ENCODE peak calls at places on chromosome 14, in eight cellular contexts. One of them, this sample, is unnamed.

GRCh38 chr14:24368562-24369252 is 723 bp downstream of the NFATC4 start:
- DNase-seq in GM04503: peak
- DNase-seq in AG09309: peak
- DNase-seq in NB4: peak
- DNase-seq in mesendoderm: peak
- DNase-seq in left ventricle myocardium inferior: peak
- DNase-seq in T-helper 17 cell: no peak
- DNase-seq in stimulated activated CD4-positive, alpha-beta T cell treated with anti-CD3 and anti-CD28 coated beads, Interleukin-12 subunit alpha, Interleukin-12 subunit beta, amount 100 ng/mL, for 48 hours: no peak
- DNase-seq in this sample: peak

GRCh38 chr14:62269204-62269603 is 507.0 kb downstream of the SNAPC1 start:
- DNase-seq in GM04503: no peak
- DNase-seq in AG09309: no peak
- DNase-seq in NB4: peak
- DNase-seq in mesendoderm: no peak
- DNase-seq in left ventricle myocardium inferior: no peak
- DNase-seq in T-helper 17 cell: no peak
- DNase-seq in stimulated activated CD4-positive, alpha-beta T cell treated with anti-CD3 and anti-CD28 coated beads, Interleukin-12 subunit alpha, Interleukin-12 subunit beta, amount 100 ng/mL, for 48 hours: no peak
- DNase-seq in this sample: no peak

GRCh38 chr14:63555572-63555971 is 12.4 kb upstream of the PPP2R5E start:
- DNase-seq in GM04503: no peak
- DNase-seq in AG09309: no peak
- DNase-seq in NB4: no peak
- DNase-seq in mesendoderm: no peak
- DNase-seq in left ventricle myocardium inferior: no peak
- DNase-seq in T-helper 17 cell: no peak
- DNase-seq in stimulated activated CD4-positive, alpha-beta T cell treated with anti-CD3 and anti-CD28 coated beads, Interleukin-12 subunit alpha, Interleukin-12 subunit beta, amount 100 ng/mL, for 48 hours: no peak
- DNase-seq in this sample: no peak

GRCh38 chr14:53851394-53852056 is 105.1 kb downstream of the BMP4 start:
- DNase-seq in GM04503: no peak
- DNase-seq in AG09309: no peak
- DNase-seq in NB4: no peak
- DNase-seq in mesendoderm: no peak
- DNase-seq in left ventricle myocardium inferior: no peak
- DNase-seq in T-helper 17 cell: no peak
- DNase-seq in stimulated activated CD4-positive, alpha-beta T cell treated with anti-CD3 and anti-CD28 coated beads, Interleukin-12 subunit alpha, Interleukin-12 subunit beta, amount 100 ng/mL, for 48 hours: no peak
- DNase-seq in this sample: no peak

GRCh38 chr14:104428860-104429259 is 150.7 kb upstream of the C14orf180 start:
- DNase-seq in GM04503: no peak
- DNase-seq in AG09309: no peak
- DNase-seq in NB4: no peak
- DNase-seq in mesendoderm: no peak
- DNase-seq in left ventricle myocardium inferior: no peak
- DNase-seq in T-helper 17 cell: no peak
- DNase-seq in stimulated activated CD4-positive, alpha-beta T cell treated with anti-CD3 and anti-CD28 coated beads, Interleukin-12 subunit alpha, Interleukin-12 subunit beta, amount 100 ng/mL, for 48 hours: no peak
- DNase-seq in this sample: no peak

GRCh38 chr14:94383777-94384176 is 4.6 kb downstream of the SERPINA1 start:
- DNase-seq in GM04503: no peak
- DNase-seq in AG09309: no peak
- DNase-seq in NB4: no peak
- DNase-seq in mesendoderm: no peak
- DNase-seq in left ventricle myocardium inferior: no peak
- DNase-seq in T-helper 17 cell: no peak
- DNase-seq in stimulated activated CD4-positive, alpha-beta T cell treated with anti-CD3 and anti-CD28 coated beads, Interleukin-12 subunit alpha, Interleukin-12 subunit beta, amount 100 ng/mL, for 48 hours: no peak
- DNase-seq in this sample: no peak

GRCh38 chr14:68888025-68888850 is 90.9 kb downstream of the ACTN1 start:
- DNase-seq in GM04503: no peak
- DNase-seq in AG09309: no peak
- DNase-seq in NB4: no peak
- DNase-seq in mesendoderm: no peak
- DNase-seq in left ventricle myocardium inferior: peak
- DNase-seq in T-helper 17 cell: no peak
- DNase-seq in stimulated activated CD4-positive, alpha-beta T cell treated with anti-CD3 and anti-CD28 coated beads, Interleukin-12 subunit alpha, Interleukin-12 subunit beta, amount 100 ng/mL, for 48 hours: no peak
- DNase-seq in this sample: no peak

GRCh38 chr14:87264386-87264785 is 728.6 kb downstream of the GALC start:
- DNase-seq in GM04503: no peak
- DNase-seq in AG09309: no peak
- DNase-seq in NB4: no peak
- DNase-seq in mesendoderm: no peak
- DNase-seq in left ventricle myocardium inferior: no peak
- DNase-seq in T-helper 17 cell: no peak
- DNase-seq in stimulated activated CD4-positive, alpha-beta T cell treated with anti-CD3 and anti-CD28 coated beads, Interleukin-12 subunit alpha, Interleukin-12 subunit beta, amount 100 ng/mL, for 48 hours: no peak
- DNase-seq in this sample: no peak

GRCh38 chr14:26896447-26896846 is 298.6 kb upstream of the NOVA1 start:
- DNase-seq in GM04503: no peak
- DNase-seq in AG09309: no peak
- DNase-seq in NB4: no peak
- DNase-seq in mesendoderm: no peak
- DNase-seq in left ventricle myocardium inferior: no peak
- DNase-seq in T-helper 17 cell: no peak
- DNase-seq in stimulated activated CD4-positive, alpha-beta T cell treated with anti-CD3 and anti-CD28 coated beads, Interleukin-12 subunit alpha, Interleukin-12 subunit beta, amount 100 ng/mL, for 48 hours: no peak
- DNase-seq in this sample: no peak

GRCh38 chr14:44620106-44621019 is 113.3 kb upstream of the FSCB start:
- DNase-seq in GM04503: no peak
- DNase-seq in AG09309: no peak
- DNase-seq in NB4: no peak
- DNase-seq in mesendoderm: no peak
- DNase-seq in left ventricle myocardium inferior: no peak
- DNase-seq in T-helper 17 cell: no peak
- DNase-seq in stimulated activated CD4-positive, alpha-beta T cell treated with anti-CD3 and anti-CD28 coated beads, Interleukin-12 subunit alpha, Interleukin-12 subunit beta, amount 100 ng/mL, for 48 hours: no peak
- DNase-seq in this sample: no peak

GRCh38 chr14:100488057-100488456 is 99.2 kb downstream of the BEGAIN start:
- DNase-seq in GM04503: no peak
- DNase-seq in AG09309: no peak
- DNase-seq in NB4: no peak
- DNase-seq in mesendoderm: no peak
- DNase-seq in left ventricle myocardium inferior: no peak
- DNase-seq in T-helper 17 cell: no peak
- DNase-seq in stimulated activated CD4-positive, alpha-beta T cell treated with anti-CD3 and anti-CD28 coated beads, Interleukin-12 subunit alpha, Interleukin-12 subunit beta, amount 100 ng/mL, for 48 hours: no peak
- DNase-seq in this sample: no peak

GRCh38 chr14:55451398-55451797 is 11.0 kb upstream of the TBPL2 start:
- DNase-seq in GM04503: no peak
- DNase-seq in AG09309: no peak
- DNase-seq in NB4: no peak
- DNase-seq in mesendoderm: no peak
- DNase-seq in left ventricle myocardium inferior: no peak
- DNase-seq in T-helper 17 cell: no peak
- DNase-seq in stimulated activated CD4-positive, alpha-beta T cell treated with anti-CD3 and anti-CD28 coated beads, Interleukin-12 subunit alpha, Interleukin-12 subunit beta, amount 100 ng/mL, for 48 hours: no peak
- DNase-seq in this sample: no peak

GRCh38 chr14:97916669-97917068 is 1119.5 kb downstream of the VRK1 start:
- DNase-seq in GM04503: no peak
- DNase-seq in AG09309: no peak
- DNase-seq in NB4: no peak
- DNase-seq in mesendoderm: no peak
- DNase-seq in left ventricle myocardium inferior: no peak
- DNase-seq in T-helper 17 cell: no peak
- DNase-seq in stimulated activated CD4-positive, alpha-beta T cell treated with anti-CD3 and anti-CD28 coated beads, Interleukin-12 subunit alpha, Interleukin-12 subunit beta, amount 100 ng/mL, for 48 hours: no peak
- DNase-seq in this sample: no peak

GRCh38 chr14:20606190-20606901 is 15.2 kb upstream of the RNASE12 start:
- DNase-seq in GM04503: no peak
- DNase-seq in AG09309: no peak
- DNase-seq in NB4: peak
- DNase-seq in mesendoderm: peak
- DNase-seq in left ventricle myocardium inferior: no peak
- DNase-seq in T-helper 17 cell: no peak
- DNase-seq in stimulated activated CD4-positive, alpha-beta T cell treated with anti-CD3 and anti-CD28 coated beads, Interleukin-12 subunit alpha, Interleukin-12 subunit beta, amount 100 ng/mL, for 48 hours: no peak
- DNase-seq in this sample: no peak

GRCh38 chr14:91335191-91336092 is 82.2 kb downstream of the CCDC88C start:
- DNase-seq in GM04503: no peak
- DNase-seq in AG09309: no peak
- DNase-seq in NB4: no peak
- DNase-seq in mesendoderm: no peak
- DNase-seq in left ventricle myocardium inferior: no peak
- DNase-seq in T-helper 17 cell: no peak
- DNase-seq in stimulated activated CD4-positive, alpha-beta T cell treated with anti-CD3 and anti-CD28 coated beads, Interleukin-12 subunit alpha, Interleukin-12 subunit beta, amount 100 ng/mL, for 48 hours: no peak
- DNase-seq in this sample: no peak

GRCh38 chr14:103382375-103382774 is 2.8 kb upstream of the MARK3 start:
- DNase-seq in GM04503: no peak
- DNase-seq in AG09309: no peak
- DNase-seq in NB4: peak
- DNase-seq in mesendoderm: no peak
- DNase-seq in left ventricle myocardium inferior: no peak
- DNase-seq in T-helper 17 cell: no peak
- DNase-seq in stimulated activated CD4-positive, alpha-beta T cell treated with anti-CD3 and anti-CD28 coated beads, Interleukin-12 subunit alpha, Interleukin-12 subunit beta, amount 100 ng/mL, for 48 hours: no peak
- DNase-seq in this sample: no peak

GRCh38 chr14:72443991-72444431 is 449.9 kb downstream of the DPF3 start:
- DNase-seq in GM04503: no peak
- DNase-seq in AG09309: no peak
- DNase-seq in NB4: peak
- DNase-seq in mesendoderm: no peak
- DNase-seq in left ventricle myocardium inferior: no peak
- DNase-seq in T-helper 17 cell: no peak
- DNase-seq in stimulated activated CD4-positive, alpha-beta T cell treated with anti-CD3 and anti-CD28 coated beads, Interleukin-12 subunit alpha, Interleukin-12 subunit beta, amount 100 ng/mL, for 48 hours: peak
- DNase-seq in this sample: no peak

GRCh38 chr14:93330609-93331000 is 2.2 kb downstream of the BTBD7 start:
- DNase-seq in GM04503: no peak
- DNase-seq in AG09309: no peak
- DNase-seq in NB4: no peak
- DNase-seq in mesendoderm: no peak
- DNase-seq in left ventricle myocardium inferior: no peak
- DNase-seq in T-helper 17 cell: no peak
- DNase-seq in stimulated activated CD4-positive, alpha-beta T cell treated with anti-CD3 and anti-CD28 coated beads, Interleukin-12 subunit alpha, Interleukin-12 subunit beta, amount 100 ng/mL, for 48 hours: no peak
- DNase-seq in this sample: no peak

GRCh38 chr14:20415723-20416622 is 2.7 kb upstream of the TEP1 start:
- DNase-seq in GM04503: no peak
- DNase-seq in AG09309: no peak
- DNase-seq in NB4: peak
- DNase-seq in mesendoderm: peak
- DNase-seq in left ventricle myocardium inferior: no peak
- DNase-seq in T-helper 17 cell: peak
- DNase-seq in stimulated activated CD4-positive, alpha-beta T cell treated with anti-CD3 and anti-CD28 coated beads, Interleukin-12 subunit alpha, Interleukin-12 subunit beta, amount 100 ng/mL, for 48 hours: no peak
- DNase-seq in this sample: no peak

GRCh38 chr14:59200214-59200613 is 11.7 kb downstream of the DAAM1 start:
- DNase-seq in GM04503: no peak
- DNase-seq in AG09309: no peak
- DNase-seq in NB4: no peak
- DNase-seq in mesendoderm: no peak
- DNase-seq in left ventricle myocardium inferior: no peak
- DNase-seq in T-helper 17 cell: no peak
- DNase-seq in stimulated activated CD4-positive, alpha-beta T cell treated with anti-CD3 and anti-CD28 coated beads, Interleukin-12 subunit alpha, Interleukin-12 subunit beta, amount 100 ng/mL, for 48 hours: no peak
- DNase-seq in this sample: no peak

GRCh38 chr14:99177876-99178630 is 93.9 kb downstream of the BCL11B start:
- DNase-seq in GM04503: no peak
- DNase-seq in AG09309: no peak
- DNase-seq in NB4: no peak
- DNase-seq in mesendoderm: no peak
- DNase-seq in left ventricle myocardium inferior: no peak
- DNase-seq in T-helper 17 cell: no peak
- DNase-seq in stimulated activated CD4-positive, alpha-beta T cell treated with anti-CD3 and anti-CD28 coated beads, Interleukin-12 subunit alpha, Interleukin-12 subunit beta, amount 100 ng/mL, for 48 hours: no peak
- DNase-seq in this sample: no peak

GRCh38 chr14:62807636-62808035 is 237.6 kb downstream of the KCNH5 start:
- DNase-seq in GM04503: no peak
- DNase-seq in AG09309: no peak
- DNase-seq in NB4: no peak
- DNase-seq in mesendoderm: peak
- DNase-seq in left ventricle myocardium inferior: no peak
- DNase-seq in T-helper 17 cell: no peak
- DNase-seq in stimulated activated CD4-positive, alpha-beta T cell treated with anti-CD3 and anti-CD28 coated beads, Interleukin-12 subunit alpha, Interleukin-12 subunit beta, amount 100 ng/mL, for 48 hours: no peak
- DNase-seq in this sample: no peak

GRCh38 chr14:65281991-65282908 is 130.3 kb upstream of the FUT8 start:
- DNase-seq in GM04503: peak
- DNase-seq in AG09309: peak
- DNase-seq in NB4: peak
- DNase-seq in mesendoderm: peak
- DNase-seq in left ventricle myocardium inferior: no peak
- DNase-seq in T-helper 17 cell: no peak
- DNase-seq in stimulated activated CD4-positive, alpha-beta T cell treated with anti-CD3 and anti-CD28 coated beads, Interleukin-12 subunit alpha, Interleukin-12 subunit beta, amount 100 ng/mL, for 48 hours: no peak
- DNase-seq in this sample: peak

GRCh38 chr14:65926935-65927700 is 514.6 kb downstream of the FUT8 start:
- DNase-seq in GM04503: no peak
- DNase-seq in AG09309: no peak
- DNase-seq in NB4: peak
- DNase-seq in mesendoderm: peak
- DNase-seq in left ventricle myocardium inferior: no peak
- DNase-seq in T-helper 17 cell: no peak
- DNase-seq in stimulated activated CD4-positive, alpha-beta T cell treated with anti-CD3 and anti-CD28 coated beads, Interleukin-12 subunit alpha, Interleukin-12 subunit beta, amount 100 ng/mL, for 48 hours: no peak
- DNase-seq in this sample: no peak

GRCh38 chr14:90582166-90582565 is 185.3 kb downstream of the CALM1 start:
- DNase-seq in GM04503: no peak
- DNase-seq in AG09309: no peak
- DNase-seq in NB4: no peak
- DNase-seq in mesendoderm: no peak
- DNase-seq in left ventricle myocardium inferior: no peak
- DNase-seq in T-helper 17 cell: no peak
- DNase-seq in stimulated activated CD4-positive, alpha-beta T cell treated with anti-CD3 and anti-CD28 coated beads, Interleukin-12 subunit alpha, Interleukin-12 subunit beta, amount 100 ng/mL, for 48 hours: no peak
- DNase-seq in this sample: no peak

GRCh38 chr14:64292197-64292596 is 2.0 kb downstream of the ESR2 start:
- DNase-seq in GM04503: no peak
- DNase-seq in AG09309: no peak
- DNase-seq in NB4: no peak
- DNase-seq in mesendoderm: no peak
- DNase-seq in left ventricle myocardium inferior: no peak
- DNase-seq in T-helper 17 cell: no peak
- DNase-seq in stimulated activated CD4-positive, alpha-beta T cell treated with anti-CD3 and anti-CD28 coated beads, Interleukin-12 subunit alpha, Interleukin-12 subunit beta, amount 100 ng/mL, for 48 hours: no peak
- DNase-seq in this sample: no peak

GRCh38 chr14:64792231-64792630 is 87.5 kb downstream of the SPTB start:
- DNase-seq in GM04503: no peak
- DNase-seq in AG09309: no peak
- DNase-seq in NB4: no peak
- DNase-seq in mesendoderm: no peak
- DNase-seq in left ventricle myocardium inferior: no peak
- DNase-seq in T-helper 17 cell: no peak
- DNase-seq in stimulated activated CD4-positive, alpha-beta T cell treated with anti-CD3 and anti-CD28 coated beads, Interleukin-12 subunit alpha, Interleukin-12 subunit beta, amount 100 ng/mL, for 48 hours: no peak
- DNase-seq in this sample: no peak

GRCh38 chr14:30935445-30935844 is 61.1 kb downstream of the COCH start:
- DNase-seq in GM04503: no peak
- DNase-seq in AG09309: no peak
- DNase-seq in NB4: no peak
- DNase-seq in mesendoderm: no peak
- DNase-seq in left ventricle myocardium inferior: no peak
- DNase-seq in T-helper 17 cell: no peak
- DNase-seq in stimulated activated CD4-positive, alpha-beta T cell treated with anti-CD3 and anti-CD28 coated beads, Interleukin-12 subunit alpha, Interleukin-12 subunit beta, amount 100 ng/mL, for 48 hours: no peak
- DNase-seq in this sample: no peak

GRCh38 chr14:52922656-52923055 is 28.2 kb downstream of the FERMT2 start:
- DNase-seq in GM04503: no peak
- DNase-seq in AG09309: peak
- DNase-seq in NB4: no peak
- DNase-seq in mesendoderm: no peak
- DNase-seq in left ventricle myocardium inferior: no peak
- DNase-seq in T-helper 17 cell: no peak
- DNase-seq in stimulated activated CD4-positive, alpha-beta T cell treated with anti-CD3 and anti-CD28 coated beads, Interleukin-12 subunit alpha, Interleukin-12 subunit beta, amount 100 ng/mL, for 48 hours: no peak
- DNase-seq in this sample: peak

GRCh38 chr14:102262894-102263462 is 42.0 kb downstream of the MOK start:
- DNase-seq in GM04503: no peak
- DNase-seq in AG09309: no peak
- DNase-seq in NB4: peak
- DNase-seq in mesendoderm: peak
- DNase-seq in left ventricle myocardium inferior: no peak
- DNase-seq in T-helper 17 cell: no peak
- DNase-seq in stimulated activated CD4-positive, alpha-beta T cell treated with anti-CD3 and anti-CD28 coated beads, Interleukin-12 subunit alpha, Interleukin-12 subunit beta, amount 100 ng/mL, for 48 hours: no peak
- DNase-seq in this sample: no peak

GRCh38 chr14:64200170-64200569 is 94.0 kb downstream of the ESR2 start:
- DNase-seq in GM04503: no peak
- DNase-seq in AG09309: no peak
- DNase-seq in NB4: no peak
- DNase-seq in mesendoderm: peak
- DNase-seq in left ventricle myocardium inferior: peak
- DNase-seq in T-helper 17 cell: no peak
- DNase-seq in stimulated activated CD4-positive, alpha-beta T cell treated with anti-CD3 and anti-CD28 coated beads, Interleukin-12 subunit alpha, Interleukin-12 subunit beta, amount 100 ng/mL, for 48 hours: no peak
- DNase-seq in this sample: no peak

GRCh38 chr14:100076133-100076532 is 10.9 kb downstream of the EVL start:
- DNase-seq in GM04503: no peak
- DNase-seq in AG09309: no peak
- DNase-seq in NB4: peak
- DNase-seq in mesendoderm: peak
- DNase-seq in left ventricle myocardium inferior: no peak
- DNase-seq in T-helper 17 cell: no peak
- DNase-seq in stimulated activated CD4-positive, alpha-beta T cell treated with anti-CD3 and anti-CD28 coated beads, Interleukin-12 subunit alpha, Interleukin-12 subunit beta, amount 100 ng/mL, for 48 hours: no peak
- DNase-seq in this sample: no peak

This sample was measured in BJ.